ENCODE peak calls at places on chromosome 5, in six cellular contexts. X is HepG2, R is K562, G is HCT116, I is GM12878, N is SK-N-SH. D is an unnamed sample. For H3K9me3, the result is how much of the 10 kb centered on the place peaks cover.

GRCh38 chr5:82351754-82352145 is 73.6 kb upstream of the RPS23 start:
- DNase-seq in X (peak), R (peak), G (peak), I (no peak), N (peak), D (peak)

GRCh38 chr5:154197801-154198461 is 7.4 kb downstream of the GALNT10 start:
- DNase-seq in X (peak), R (peak), G (no peak), I (peak), N (no peak), D (no peak)

GRCh38 chr5:157492886-157493285 is 32.9 kb downstream of the NIPAL4 start:
- DNase-seq in X (no peak), R (no peak), G (no peak), I (no peak), N (no peak), D (no peak)

GRCh38 chr5:87229780-87230179 is 37.9 kb upstream of the RASA1 start:
- DNase-seq in X (no peak), R (no peak), G (no peak), I (no peak), N (no peak), D (no peak)

GRCh38 chr5:126274819-126275218 is 148.4 kb upstream of the GRAMD2B start:
- DNase-seq in X (no peak), R (no peak), G (no peak), I (no peak), N (no peak), D (no peak)

GRCh38 chr5:21087766-21088165 is 1099.8 kb upstream of the CDH18 start:
- DNase-seq in X (no peak), R (no peak), G (no peak), I (no peak), N (no peak), D (no peak)

GRCh38 chr5:60633336-60633735 is 66.6 kb downstream of the DEPDC1B start:
- DNase-seq in X (no peak), R (no peak), G (no peak), I (no peak), N (no peak), D (no peak)

GRCh38 chr5:57692582-57693487 is 210.2 kb upstream of the ACTBL2 start:
- DNase-seq in X (peak), R (peak), G (peak), I (no peak), N (no peak), D (peak)

GRCh38 chr5:86337667-86338460 is 279.9 kb upstream of the COX7C start:
- DNase-seq in X (no peak), R (no peak), G (no peak), I (no peak), N (no peak), D (no peak)

GRCh38 chr5:30994926-30995325 is 198.6 kb upstream of the CDH6 start:
- DNase-seq in X (no peak), R (no peak), G (no peak), I (no peak), N (no peak), D (no peak)

GRCh38 chr5:84303315-84303714 is 81.4 kb downstream of the EDIL3 start:
- DNase-seq in X (no peak), R (no peak), G (no peak), I (no peak), N (no peak), D (no peak)

GRCh38 chr5:152634596-152634995 is 229.5 kb upstream of the NMUR2 start:
- DNase-seq in X (no peak), R (no peak), G (no peak), I (no peak), N (no peak), D (no peak)

GRCh38 chr5:1725641-1726468 is 73.8 kb downstream of the MRPL36 start:
- DNase-seq in X (no peak), R (no peak), G (no peak), I (no peak), N (no peak), D (no peak)

GRCh38 chr5:36491860-36492259 is 114.5 kb upstream of the SLC1A3 start:
- DNase-seq in X (no peak), R (no peak), G (no peak), I (no peak), N (no peak), D (no peak)

GRCh38 chr5:176866913-176867312 is 32.2 kb downstream of the HK3 start:
- DNase-seq in X (no peak), R (peak), G (no peak), I (no peak), N (peak), D (no peak)

GRCh38 chr5:141359790-141360426 is at the start of gene PCDHGB2:
- DNase-seq in X (peak), R (peak), G (peak), I (no peak), N (peak), D (peak)
- H3K9me3 ChIP-seq in X (under half), R (under half), G (under half), I (under half), N (under half), D (under half)

DNA sequence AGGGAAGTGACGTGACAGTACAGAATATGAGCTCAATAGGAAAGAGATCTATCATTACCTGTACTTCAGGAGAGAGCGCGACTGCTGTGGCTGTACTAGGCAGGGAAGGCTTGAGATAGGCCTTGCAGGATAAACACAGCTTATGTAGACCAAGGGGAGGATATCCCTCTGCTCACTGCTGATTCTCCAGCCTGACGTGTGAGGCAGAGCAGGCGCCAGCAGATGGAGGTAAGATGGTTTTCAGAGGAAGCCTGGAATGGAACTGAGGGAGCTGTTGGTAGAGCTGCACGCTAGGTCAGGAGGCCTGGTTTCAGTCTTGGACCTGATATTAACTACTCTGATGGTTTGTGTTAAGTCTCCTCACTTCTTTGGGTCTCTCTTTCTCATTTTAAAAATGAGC is 291.4 kb downstream of the YTHDC2 start:
- DNase-seq in X (no peak), R (no peak), G (no peak), I (no peak), N (no peak), D (no peak)
- TF ChIP-seq SIN3A in X (no peak), R (no peak), G (no peak), I (no peak), N (no peak), D (no peak)

GRCh38 chr5:88734191-88734640 is 148.8 kb downstream of the MEF2C start:
- DNase-seq in X (no peak), R (peak), G (no peak), I (peak), N (peak), D (no peak)
- TF ChIP-seq REST in X (no peak), R (no peak), G (no peak), I (no peak), N (no peak), D (no peak)

GRCh38 chr5:149094996-149095395 is 32.1 kb upstream of the SH3TC2 start:
- DNase-seq in X (no peak), R (no peak), G (no peak), I (no peak), N (no peak), D (no peak)
- H3K9me3 ChIP-seq in X (under half), R (under half), G (under half), I (under half), N (under half), D (under half)

GRCh38 chr5:173047838-173048105 is 8.4 kb upstream of the CREBRF start:
- DNase-seq in X (no peak), R (no peak), G (no peak), I (no peak), N (no peak), D (no peak)
- TF ChIP-seq SIN3A in X (no peak), R (no peak), G (no peak), I (no peak), N (no peak), D (no peak)

DNA sequence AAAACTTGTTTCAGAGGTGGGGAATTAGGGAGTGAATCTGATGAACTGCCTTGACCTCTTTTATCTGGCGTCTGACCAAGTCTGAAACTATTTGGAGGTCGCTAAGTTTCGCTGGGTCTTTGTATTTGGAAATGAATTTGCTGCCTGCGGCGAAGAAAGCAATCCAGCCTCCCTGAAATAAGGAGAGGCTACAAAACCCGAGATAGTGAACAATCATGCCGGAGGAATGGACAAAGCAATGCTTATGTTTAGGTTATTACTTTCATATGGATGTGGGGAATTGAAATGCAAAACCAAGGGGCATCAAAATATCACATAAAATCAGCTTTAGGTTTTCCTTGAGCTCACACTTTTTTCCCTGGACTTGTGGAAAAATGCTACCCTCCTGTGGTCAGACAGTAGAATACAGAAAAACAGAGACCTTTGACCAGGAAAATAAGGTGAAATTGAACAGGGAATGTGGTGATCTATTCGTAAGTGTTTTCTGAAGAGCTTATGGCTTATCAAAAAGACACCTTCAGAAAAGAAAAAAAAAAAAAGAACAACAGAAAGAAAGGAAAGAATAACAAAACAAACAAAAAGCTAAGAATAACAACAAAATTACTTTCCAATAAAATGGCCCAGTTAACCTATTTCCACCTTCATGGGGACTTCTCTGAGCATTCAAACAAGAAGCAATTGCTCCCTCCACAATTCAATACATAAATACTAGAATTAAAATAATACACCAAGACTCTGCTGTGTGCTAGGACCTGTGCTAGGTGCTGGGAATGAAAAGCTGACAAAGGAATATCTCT is 68.6 kb upstream of the DPYSL3 start:
- DNase-seq in X (peak), R (peak), G (peak), I (no peak), N (peak), D (peak)
- TF ChIP-seq REST in X (no peak), R (no peak), G (no peak), I (no peak), N (no peak), D (no peak)

DNA sequence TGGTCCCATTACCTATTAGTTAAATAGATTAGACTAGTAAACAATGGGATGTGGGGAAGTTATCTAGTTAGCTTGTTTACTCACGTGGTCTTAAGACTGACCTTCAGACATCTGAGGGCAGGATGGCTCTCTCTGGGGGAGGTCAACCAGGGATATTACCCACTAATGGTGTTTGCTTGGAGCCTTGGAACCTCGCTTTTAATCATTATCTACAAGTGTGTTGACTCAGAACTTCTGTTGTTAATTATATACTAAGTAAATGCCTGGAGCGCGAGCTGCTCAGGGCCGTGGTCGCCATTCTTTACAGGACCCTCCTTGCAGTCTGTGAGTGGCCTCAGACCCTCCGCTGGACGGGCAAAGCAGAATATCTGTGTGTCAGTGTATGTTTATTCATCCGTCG is 48.5 kb upstream of the ZNF354A start:
- DNase-seq in X (peak), R (no peak), G (no peak), I (no peak), N (no peak), D (no peak)
- H3K9me3 ChIP-seq in X (under half), R (under half), G (under half), I (under half), N (under half), D (under half)

DNA sequence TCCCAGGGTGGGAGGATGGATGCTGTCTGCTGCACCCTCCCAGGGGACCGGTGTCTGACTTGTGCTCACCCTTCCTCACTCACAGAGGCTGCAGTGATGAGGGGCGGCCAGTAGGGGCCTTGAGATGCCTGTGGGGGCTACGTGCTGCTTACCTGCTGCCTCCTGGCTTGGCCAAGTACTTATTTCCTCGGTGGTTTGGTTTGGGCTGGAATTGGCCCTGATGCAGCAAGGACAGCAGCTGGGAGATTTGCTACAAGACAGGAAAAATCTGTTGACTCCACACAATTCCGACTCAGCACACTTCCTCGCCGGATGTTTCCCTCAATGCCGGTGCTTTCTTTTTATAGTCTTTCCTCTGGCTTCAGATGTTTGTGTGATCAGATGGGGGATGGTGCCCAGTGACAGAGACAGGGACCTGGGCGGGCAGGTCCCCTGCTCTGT is 6.6 kb downstream of the PCDH12 start:
- DNase-seq in X (no peak), R (peak), G (no peak), I (no peak), N (peak), D (no peak)
- TF ChIP-seq SIN3A in X (no peak), R (no peak), G (no peak), I (no peak), N (no peak), D (no peak)

GRCh38 chr5:15475365-15475764 is 24.6 kb upstream of the FBXL7 start:
- DNase-seq in X (no peak), R (no peak), G (no peak), I (no peak), N (no peak), D (no peak)

GRCh38 chr5:15476977-15477376 is 23.0 kb upstream of the FBXL7 start:
- DNase-seq in X (no peak), R (no peak), G (no peak), I (no peak), N (no peak), D (no peak)

GRCh38 chr5:15472116-15472515 is 27.9 kb upstream of the FBXL7 start:
- DNase-seq in X (no peak), R (no peak), G (no peak), I (no peak), N (no peak), D (no peak)

DNA sequence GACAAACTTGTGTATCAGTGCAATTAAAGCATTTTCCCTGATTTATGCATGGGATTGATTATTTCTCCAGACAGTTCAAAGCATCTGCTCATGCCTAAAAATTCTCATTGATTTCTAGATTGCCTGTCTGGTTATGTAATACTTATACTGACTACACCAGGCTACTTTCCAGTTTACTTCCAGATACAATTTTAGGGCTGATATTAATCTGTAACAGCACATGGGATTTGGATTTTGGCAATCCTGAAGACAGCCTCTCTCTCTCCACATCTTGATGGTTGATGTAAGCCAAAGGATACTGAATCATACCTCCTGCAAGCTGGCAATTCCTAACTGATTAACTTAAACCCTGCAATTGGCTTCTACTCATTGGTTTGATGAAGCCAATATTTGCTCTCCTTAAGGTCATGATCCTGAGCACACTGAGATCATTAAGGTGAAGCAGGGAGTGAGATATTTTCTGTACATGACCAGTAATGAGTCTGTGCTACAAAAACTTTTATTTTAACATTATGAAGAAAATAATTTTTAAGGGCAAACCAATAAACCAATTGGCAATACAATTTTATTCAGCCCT is 25.7 kb upstream of the FBXL7 start:
- DNase-seq in X (no peak), R (no peak), G (no peak), I (no peak), N (no peak), D (no peak)
- TF ChIP-seq REST in X (no peak), R (no peak), G (no peak), I (no peak), N (no peak), D (no peak)

GRCh38 chr5:150895431-150896428 is 9.1 kb downstream of the ZNF300 start:
- DNase-seq in X (no peak), R (no peak), G (no peak), I (no peak), N (no peak), D (no peak)

GRCh38 chr5:150904479-150905311 is at the start of gene ZNF300:
- DNase-seq in X (peak), R (peak), G (no peak), I (peak), N (peak), D (no peak)

GRCh38 chr5:150905312-150905683 is 518 bp upstream of the ZNF300 start:
- DNase-seq in X (no peak), R (no peak), G (no peak), I (no peak), N (no peak), D (no peak)

DNA sequence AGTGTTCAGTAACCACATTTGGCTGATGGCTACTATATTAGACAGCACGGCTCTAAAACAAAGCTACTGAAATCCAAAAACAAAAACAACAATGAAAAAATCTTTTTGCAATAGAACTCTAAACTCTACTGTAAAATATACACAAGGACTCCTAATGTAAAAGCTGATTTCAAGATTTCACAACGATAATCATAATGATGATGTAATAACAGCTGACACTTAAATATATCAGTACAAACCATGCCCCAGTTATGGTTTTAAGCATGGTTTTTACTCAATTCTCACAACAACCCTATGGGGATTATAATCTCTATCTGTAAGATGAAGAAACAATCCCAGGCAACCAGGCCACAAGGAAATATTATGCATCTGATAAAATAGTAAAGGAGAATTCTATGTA is 3.3 kb downstream of the ZNF300 start:
- DNase-seq in X (no peak), R (no peak), G (no peak), I (no peak), N (no peak), D (no peak)
- H3K9me3 ChIP-seq in X (half or more), R (under half), G (under half), I (under half), N (under half), D (half or more)

D was measured in Panc1.